ENCODE peak calls at places on chromosomes 1 and 21, in six cellular contexts. One of them, this sample, is unnamed.

GRCh38 chr1:228274452-228275153 is 66.8 kb downstream of the OBSCN start:
- DNase-seq in activated naive CD8-positive, alpha-beta T cell treated with anti-CD3 and anti-CD28 coated beads for 36 hours: no peak
- DNase-seq in C1 segment of cervical spinal cord: no peak
- DNase-seq in erythroblast: no peak
- DNase-seq in AG10803: no peak
- DNase-seq in colonic mucosa: no peak
- DNase-seq in this sample: no peak

GRCh38 chr1:211371406-211372105 is 44.9 kb downstream of the TRAF5 start:
- DNase-seq in C1 segment of cervical spinal cord: no peak
- DNase-seq in colonic mucosa: no peak
- DNase-seq in erythroblast: no peak
- DNase-seq in AG10803: peak; percentile 12
- DNase-seq in activated naive CD8-positive, alpha-beta T cell treated with anti-CD3 and anti-CD28 coated beads for 36 hours: no peak
- DNase-seq in this sample: no peak

GRCh38 chr1:222314839-222315238 is 233.1 kb downstream of the HHIPL2 start:
- DNase-seq in colonic mucosa: no peak
- DNase-seq in AG10803: no peak
- DNase-seq in C1 segment of cervical spinal cord: no peak
- DNase-seq in erythroblast: no peak
- DNase-seq in activated naive CD8-positive, alpha-beta T cell treated with anti-CD3 and anti-CD28 coated beads for 36 hours: no peak
- DNase-seq in this sample: peak; percentile 46

GRCh38 chr1:21821385-21822019 is 9.4 kb downstream of the LDLRAD2 start:
- DNase-seq in erythroblast: no peak
- DNase-seq in AG10803: no peak
- DNase-seq in activated naive CD8-positive, alpha-beta T cell treated with anti-CD3 and anti-CD28 coated beads for 36 hours: no peak
- DNase-seq in C1 segment of cervical spinal cord: no peak
- DNase-seq in colonic mucosa: no peak
- DNase-seq in this sample: no peak

GRCh38 chr1:156664046-156664948 is 12.9 kb downstream of the NES start:
- DNase-seq in colonic mucosa: no peak
- DNase-seq in C1 segment of cervical spinal cord: no peak
- DNase-seq in activated naive CD8-positive, alpha-beta T cell treated with anti-CD3 and anti-CD28 coated beads for 36 hours: no peak
- DNase-seq in AG10803: peak; percentile 52
- DNase-seq in erythroblast: no peak
- DNase-seq in this sample: no peak

GRCh38 chr1:166910396-166910994 is 34.4 kb upstream of the TADA1 start:
- DNase-seq in colonic mucosa: peak; percentile 82
- DNase-seq in C1 segment of cervical spinal cord: peak; percentile 29
- DNase-seq in AG10803: peak; percentile 76
- DNase-seq in activated naive CD8-positive, alpha-beta T cell treated with anti-CD3 and anti-CD28 coated beads for 36 hours: peak; percentile 67
- DNase-seq in erythroblast: peak; percentile 85
- DNase-seq in this sample: peak; percentile 92

GRCh38 chr1:236021424-236022135 is 43.3 kb downstream of the NID1 start:
- DNase-seq in C1 segment of cervical spinal cord: no peak
- DNase-seq in AG10803: peak; percentile 94
- DNase-seq in colonic mucosa: no peak
- DNase-seq in activated naive CD8-positive, alpha-beta T cell treated with anti-CD3 and anti-CD28 coated beads for 36 hours: no peak
- DNase-seq in erythroblast: no peak
- DNase-seq in this sample: no peak

GRCh38 chr21:34745557-34746255 is 76.9 kb downstream of the CLIC6 start:
- DNase-seq in AG10803: peak; percentile 84
- DNase-seq in activated naive CD8-positive, alpha-beta T cell treated with anti-CD3 and anti-CD28 coated beads for 36 hours: peak; percentile 50
- DNase-seq in C1 segment of cervical spinal cord: peak; percentile 33
- DNase-seq in colonic mucosa: peak; percentile 68
- DNase-seq in erythroblast: peak; percentile 63
- DNase-seq in this sample: peak; percentile 95

GRCh38 chr21:29613021-29613420 is 314.3 kb downstream of the BACH1 start:
- DNase-seq in C1 segment of cervical spinal cord: no peak
- DNase-seq in erythroblast: no peak
- DNase-seq in colonic mucosa: no peak
- DNase-seq in activated naive CD8-positive, alpha-beta T cell treated with anti-CD3 and anti-CD28 coated beads for 36 hours: no peak
- DNase-seq in AG10803: no peak
- DNase-seq in this sample: peak; percentile 15

GRCh38 chr1:25991937-25992688 is 5.8 kb downstream of the PAFAH2 start:
- DNase-seq in colonic mucosa: no peak
- DNase-seq in C1 segment of cervical spinal cord: no peak
- DNase-seq in AG10803: peak; percentile 53
- DNase-seq in activated naive CD8-positive, alpha-beta T cell treated with anti-CD3 and anti-CD28 coated beads for 36 hours: no peak
- DNase-seq in erythroblast: no peak
- DNase-seq in this sample: no peak

GRCh38 chr1:104295516-104295915 is 545.8 kb downstream of the AMY1C start:
- DNase-seq in activated naive CD8-positive, alpha-beta T cell treated with anti-CD3 and anti-CD28 coated beads for 36 hours: no peak
- DNase-seq in erythroblast: no peak
- DNase-seq in C1 segment of cervical spinal cord: no peak
- DNase-seq in colonic mucosa: no peak
- DNase-seq in AG10803: no peak
- DNase-seq in this sample: no peak

GRCh38 chr1:26949926-26950319 is 10.3 kb downstream of the KDF1 start:
- DNase-seq in erythroblast: no peak
- DNase-seq in activated naive CD8-positive, alpha-beta T cell treated with anti-CD3 and anti-CD28 coated beads for 36 hours: no peak
- DNase-seq in AG10803: no peak
- DNase-seq in colonic mucosa: no peak
- DNase-seq in C1 segment of cervical spinal cord: no peak
- DNase-seq in this sample: no peak

GRCh38 chr1:157146244-157146643 is 8.0 kb upstream of the ETV3 start:
- DNase-seq in activated naive CD8-positive, alpha-beta T cell treated with anti-CD3 and anti-CD28 coated beads for 36 hours: no peak
- DNase-seq in colonic mucosa: no peak
- DNase-seq in erythroblast: no peak
- DNase-seq in AG10803: no peak
- DNase-seq in C1 segment of cervical spinal cord: no peak
- DNase-seq in this sample: no peak

GRCh38 chr1:25692560-25692959 is 76.0 kb downstream of the MAN1C1 start:
- DNase-seq in AG10803: no peak
- DNase-seq in C1 segment of cervical spinal cord: no peak
- DNase-seq in colonic mucosa: no peak
- DNase-seq in erythroblast: no peak
- DNase-seq in activated naive CD8-positive, alpha-beta T cell treated with anti-CD3 and anti-CD28 coated beads for 36 hours: no peak
- DNase-seq in this sample: peak; percentile 38

GRCh38 chr1:150575072-150575489 is 4.3 kb downstream of the MCL1 start:
- DNase-seq in colonic mucosa: no peak
- DNase-seq in C1 segment of cervical spinal cord: no peak
- DNase-seq in erythroblast: no peak
- DNase-seq in activated naive CD8-positive, alpha-beta T cell treated with anti-CD3 and anti-CD28 coated beads for 36 hours: no peak
- DNase-seq in AG10803: peak; percentile 28
- DNase-seq in this sample: no peak

GRCh38 chr1:33429332-33429731 is 1.6 kb downstream of the PHC2 start:
- DNase-seq in colonic mucosa: no peak
- DNase-seq in activated naive CD8-positive, alpha-beta T cell treated with anti-CD3 and anti-CD28 coated beads for 36 hours: no peak
- DNase-seq in C1 segment of cervical spinal cord: no peak
- DNase-seq in erythroblast: no peak
- DNase-seq in AG10803: no peak
- DNase-seq in this sample: no peak

GRCh38 chr1:112882271-112882744 is 73.7 kb downstream of the SLC16A1 start:
- DNase-seq in activated naive CD8-positive, alpha-beta T cell treated with anti-CD3 and anti-CD28 coated beads for 36 hours: no peak
- DNase-seq in erythroblast: no peak
- DNase-seq in colonic mucosa: no peak
- DNase-seq in C1 segment of cervical spinal cord: no peak
- DNase-seq in AG10803: no peak
- DNase-seq in this sample: peak; percentile 43

GRCh38 chr1:183180634-183181056 is 5.4 kb upstream of the LAMC2 start:
- DNase-seq in erythroblast: no peak
- DNase-seq in activated naive CD8-positive, alpha-beta T cell treated with anti-CD3 and anti-CD28 coated beads for 36 hours: peak; percentile 19
- DNase-seq in colonic mucosa: peak; percentile 36
- DNase-seq in AG10803: peak; percentile 84
- DNase-seq in C1 segment of cervical spinal cord: no peak
- DNase-seq in this sample: no peak

GRCh38 chr1:154502066-154502741 is at the start of the genes SHE and TDRD10:
- DNase-seq in colonic mucosa: no peak
- DNase-seq in activated naive CD8-positive, alpha-beta T cell treated with anti-CD3 and anti-CD28 coated beads for 36 hours: peak; percentile 24
- DNase-seq in C1 segment of cervical spinal cord: no peak
- DNase-seq in AG10803: no peak
- DNase-seq in erythroblast: no peak
- DNase-seq in this sample: no peak

GRCh38 chr1:109438798-109439297 is 12.6 kb upstream of the PSMA5 start:
- DNase-seq in activated naive CD8-positive, alpha-beta T cell treated with anti-CD3 and anti-CD28 coated beads for 36 hours: no peak
- DNase-seq in AG10803: peak; percentile 83
- DNase-seq in colonic mucosa: no peak
- DNase-seq in C1 segment of cervical spinal cord: no peak
- DNase-seq in erythroblast: no peak
- DNase-seq in this sample: peak; percentile 11

GRCh38 chr1:56573311-56573710 is 6.1 kb downstream of the PLPP3 start:
- DNase-seq in AG10803: no peak
- DNase-seq in activated naive CD8-positive, alpha-beta T cell treated with anti-CD3 and anti-CD28 coated beads for 36 hours: no peak
- DNase-seq in colonic mucosa: peak; percentile 35
- DNase-seq in erythroblast: no peak
- DNase-seq in C1 segment of cervical spinal cord: no peak
- DNase-seq in this sample: no peak

GRCh38 chr1:37691497-37692077 is 729 bp upstream of the CDCA8 start:
- DNase-seq in colonic mucosa: peak; percentile 53
- DNase-seq in C1 segment of cervical spinal cord: no peak
- DNase-seq in activated naive CD8-positive, alpha-beta T cell treated with anti-CD3 and anti-CD28 coated beads for 36 hours: peak; percentile 55
- DNase-seq in erythroblast: peak; percentile 83
- DNase-seq in AG10803: peak; percentile 69
- DNase-seq in this sample: peak; percentile 58

GRCh38 chr1:117815926-117816325 is 113.5 kb downstream of the GDAP2 start:
- DNase-seq in activated naive CD8-positive, alpha-beta T cell treated with anti-CD3 and anti-CD28 coated beads for 36 hours: no peak
- DNase-seq in colonic mucosa: no peak
- DNase-seq in AG10803: no peak
- DNase-seq in erythroblast: peak; percentile 4
- DNase-seq in C1 segment of cervical spinal cord: no peak
- DNase-seq in this sample: no peak

GRCh38 chr1:151508721-151509292 is 2.4 kb upstream of the CGN start:
- DNase-seq in colonic mucosa: peak; percentile 80
- DNase-seq in erythroblast: no peak
- DNase-seq in C1 segment of cervical spinal cord: no peak
- DNase-seq in AG10803: no peak
- DNase-seq in activated naive CD8-positive, alpha-beta T cell treated with anti-CD3 and anti-CD28 coated beads for 36 hours: no peak
- DNase-seq in this sample: no peak

GRCh38 chr1:28886731-28887417 is 27.5 kb upstream of the EPB41 start:
- DNase-seq in AG10803: peak; percentile 65
- DNase-seq in colonic mucosa: peak; percentile 92
- DNase-seq in erythroblast: peak; percentile 93
- DNase-seq in activated naive CD8-positive, alpha-beta T cell treated with anti-CD3 and anti-CD28 coated beads for 36 hours: peak; percentile 93
- DNase-seq in C1 segment of cervical spinal cord: peak; percentile 70
- DNase-seq in this sample: peak; percentile 93

GRCh38 chr21:45001134-45002095 is 61.6 kb downstream of the SLX9 start:
- DNase-seq in C1 segment of cervical spinal cord: peak; percentile 12
- DNase-seq in erythroblast: no peak
- DNase-seq in colonic mucosa: no peak
- DNase-seq in AG10803: peak; percentile 81
- DNase-seq in activated naive CD8-positive, alpha-beta T cell treated with anti-CD3 and anti-CD28 coated beads for 36 hours: no peak
- DNase-seq in this sample: no peak

GRCh38 chr1:176043537-176043936 is 163.5 kb downstream of the COP1 start:
- DNase-seq in AG10803: no peak
- DNase-seq in erythroblast: no peak
- DNase-seq in C1 segment of cervical spinal cord: no peak
- DNase-seq in colonic mucosa: no peak
- DNase-seq in activated naive CD8-positive, alpha-beta T cell treated with anti-CD3 and anti-CD28 coated beads for 36 hours: no peak
- DNase-seq in this sample: no peak

GRCh38 chr1:55127827-55128343 is 87.3 kb downstream of the USP24 start:
- DNase-seq in colonic mucosa: no peak
- DNase-seq in erythroblast: no peak
- DNase-seq in C1 segment of cervical spinal cord: no peak
- DNase-seq in AG10803: no peak
- DNase-seq in activated naive CD8-positive, alpha-beta T cell treated with anti-CD3 and anti-CD28 coated beads for 36 hours: peak; percentile 8
- DNase-seq in this sample: no peak

GRCh38 chr1:2381741-2382620 is 9.4 kb downstream of the MORN1 start:
- DNase-seq in AG10803: peak; percentile 78
- DNase-seq in C1 segment of cervical spinal cord: peak; percentile 46
- DNase-seq in colonic mucosa: peak; percentile 76
- DNase-seq in erythroblast: peak; percentile 69
- DNase-seq in activated naive CD8-positive, alpha-beta T cell treated with anti-CD3 and anti-CD28 coated beads for 36 hours: peak; percentile 81
- DNase-seq in this sample: peak; percentile 76

GRCh38 chr21:44965251-44966022 is 25.6 kb downstream of the SLX9 start:
- DNase-seq in erythroblast: no peak
- DNase-seq in C1 segment of cervical spinal cord: no peak
- DNase-seq in AG10803: no peak
- DNase-seq in activated naive CD8-positive, alpha-beta T cell treated with anti-CD3 and anti-CD28 coated beads for 36 hours: peak; percentile 23
- DNase-seq in colonic mucosa: no peak
- DNase-seq in this sample: peak; percentile 52

GRCh38 chr1:224565611-224566406 is 50.3 kb upstream of the CNIH3 start:
- DNase-seq in erythroblast: no peak
- DNase-seq in AG10803: no peak
- DNase-seq in C1 segment of cervical spinal cord: no peak
- DNase-seq in colonic mucosa: no peak
- DNase-seq in activated naive CD8-positive, alpha-beta T cell treated with anti-CD3 and anti-CD28 coated beads for 36 hours: no peak
- DNase-seq in this sample: no peak

GRCh38 chr21:43325968-43326367 is 101.0 kb downstream of the SIK1 start:
- DNase-seq in C1 segment of cervical spinal cord: no peak
- DNase-seq in erythroblast: no peak
- DNase-seq in activated naive CD8-positive, alpha-beta T cell treated with anti-CD3 and anti-CD28 coated beads for 36 hours: peak; percentile 7
- DNase-seq in colonic mucosa: no peak
- DNase-seq in AG10803: no peak
- DNase-seq in this sample: peak; percentile 75

GRCh38 chr1:2528966-2529750 is 905 bp downstream of the HES5 start:
- DNase-seq in AG10803: no peak
- DNase-seq in C1 segment of cervical spinal cord: peak; percentile 15
- DNase-seq in activated naive CD8-positive, alpha-beta T cell treated with anti-CD3 and anti-CD28 coated beads for 36 hours: peak; percentile 63
- DNase-seq in erythroblast: peak; percentile 72
- DNase-seq in colonic mucosa: no peak
- DNase-seq in this sample: peak; percentile 78

GRCh38 chr1:214224605-214225354 is 56.2 kb upstream of the SMYD2 start:
- DNase-seq in C1 segment of cervical spinal cord: no peak
- DNase-seq in erythroblast: no peak
- DNase-seq in AG10803: peak; percentile 43
- DNase-seq in colonic mucosa: no peak
- DNase-seq in activated naive CD8-positive, alpha-beta T cell treated with anti-CD3 and anti-CD28 coated beads for 36 hours: no peak
- DNase-seq in this sample: no peak

GRCh38 chr1:26317612-26318337 is at the start of gene CD52:
- DNase-seq in erythroblast: no peak
- DNase-seq in C1 segment of cervical spinal cord: no peak
- DNase-seq in AG10803: no peak
- DNase-seq in activated naive CD8-positive, alpha-beta T cell treated with anti-CD3 and anti-CD28 coated beads for 36 hours: peak; percentile 81
- DNase-seq in colonic mucosa: no peak
- DNase-seq in this sample: peak; percentile 38

GRCh38 chr21:42496839-42497202 is 797 bp upstream of the RSPH1 start:
- DNase-seq in erythroblast: no peak
- DNase-seq in AG10803: no peak
- DNase-seq in colonic mucosa: peak; percentile 46
- DNase-seq in C1 segment of cervical spinal cord: no peak
- DNase-seq in activated naive CD8-positive, alpha-beta T cell treated with anti-CD3 and anti-CD28 coated beads for 36 hours: no peak
- DNase-seq in this sample: no peak